ENCODE peak calls at places on chromosomes 12 and 14, in five cellular contexts. R is neuronal stem cell; Q is activated CD4-positive, CD25-positive, alpha-beta regulatory T cell; K is stimulated activated naive CD8-positive, alpha-beta T cell treated with anti-CD3 and anti-CD28 coated beads, Interleukin-15, amount 100 ng/mL, for 72 hours; M is astrocyte of the spinal cord. N is an unnamed sample.

GRCh38 chr14:103688906-103689902 is 26.0 kb downstream of the XRCC3 start:
- DNase-seq in R (no peak), Q (no peak), K (no peak), M (peak; percentile 58), N (no peak)

GRCh38 chr12:121241203-121241970 is 31.5 kb downstream of the P2RX4 start:
- DNase-seq in R (no peak), Q (no peak), K (no peak), M (no peak), N (no peak)

GRCh38 chr12:121117226-121117777 is 15.4 kb upstream of the P2RX7 start:
- DNase-seq in R (no peak), Q (no peak), K (no peak), M (no peak), N (no peak)

GRCh38 chr12:58841058-58841798 is 79.1 kb downstream of the LRIG3 start:
- DNase-seq in R (no peak), Q (no peak), K (no peak), M (no peak), N (no peak)

GRCh38 chr14:101031186-101031585 is 127.7 kb upstream of the RTL1 start:
- DNase-seq in R (no peak), Q (no peak), K (no peak), M (no peak), N (no peak)

GRCh38 chr14:103512701-103513611 is 9.7 kb downstream of the CKB start:
- DNase-seq in R (no peak), Q (no peak), K (no peak), M (peak; percentile 55), N (no peak)

GRCh38 chr14:25041484-25041883 is 8.5 kb downstream of the STXBP6 start:
- DNase-seq in R (no peak), Q (no peak), K (no peak), M (no peak), N (no peak)

GRCh38 chr12:115473257-115473956 is 789.4 kb upstream of the TBX3 start:
- DNase-seq in R (no peak), Q (no peak), K (no peak), M (no peak), N (no peak)

GRCh38 chr14:79248771-79249170 is 962.5 kb downstream of the DIO2 start:
- DNase-seq in R (no peak), Q (no peak), K (no peak), M (no peak), N (no peak)

GRCh38 chr14:59897757-59898383 is 22.1 kb upstream of the LRRC9 start:
- DNase-seq in R (no peak), Q (no peak), K (peak; percentile 3), M (peak; percentile 45), N (peak; percentile 7)

GRCh38 chr14:35257809-35258208 is 34.4 kb upstream of the PSMA6 start:
- DNase-seq in R (no peak), Q (no peak), K (no peak), M (no peak), N (peak; percentile 7)